ENCODE peak calls at places on chromosome 4, in six cellular contexts. S, K, C, L, B and W are unnamed samples.

GRCh38 chr4:67332627-67333026 is 212.7 kb downstream of the CENPC start:
- DNase-seq in S (peak), K (peak), C (peak), L (no peak), B (no peak), W (no peak)

GRCh38 chr4:184653650-184654049 is 4.1 kb downstream of the PRIMPOL start:
- DNase-seq in S (no peak), K (no peak), C (peak), L (no peak), B (no peak), W (no peak)

GRCh38 chr4:77376788-77377460 is 219.9 kb downstream of the CCNG2 start:
- DNase-seq in S (no peak), K (no peak), C (no peak), L (no peak), B (no peak), W (no peak)

GRCh38 chr4:55326629-55327028 is 19.4 kb upstream of the SRD5A3 start:
- DNase-seq in S (no peak), K (no peak), C (no peak), L (no peak), B (no peak), W (no peak)

GRCh38 chr4:102850373-102850772 is 18.4 kb upstream of the CISD2 start:
- DNase-seq in S (no peak), K (no peak), C (no peak), L (no peak), B (no peak), W (no peak)

GRCh38 chr4:148443550-148444295 is 1.5 kb upstream of the NR3C2 start:
- DNase-seq in S (peak), K (peak), C (peak), L (peak), B (no peak), W (peak)

GRCh38 chr4:29861307-29861706 is 858.9 kb upstream of the PCDH7 start:
- DNase-seq in S (no peak), K (no peak), C (peak), L (no peak), B (no peak), W (no peak)

GRCh38 chr4:25351777-25352421 is 25.2 kb upstream of the ANAPC4 start:
- DNase-seq in S (no peak), K (no peak), C (peak), L (no peak), B (no peak), W (no peak)

GRCh38 chr4:55013431-55013955 is 111.9 kb downstream of the KDR start:
- DNase-seq in S (no peak), K (no peak), C (no peak), L (no peak), B (no peak), W (no peak)

GRCh38 chr4:105283501-105283900 is 136.8 kb downstream of the TET2 start:
- DNase-seq in S (no peak), K (no peak), C (no peak), L (no peak), B (no peak), W (no peak)

GRCh38 chr4:85107553-85107952 is 141.1 kb upstream of the WDFY3 start:
- DNase-seq in S (no peak), K (no peak), C (no peak), L (no peak), B (no peak), W (no peak)